ENCODE peak calls at places on chromosomes 7 and 10, in nine cellular contexts. A is gastrocnemius medialis, W is HCT116, F is GM12878, G is H1, X is K562, B is lower leg skin, O is suprapubic skin, S is stomach. M is an unnamed sample.

GRCh38 chr10:78330884-78331283 is 297.2 kb downstream of the RPS24 start:
- DNase-seq in O (no peak), G (no peak), B (no peak), S (no peak), F (no peak), X (no peak), A (no peak), W (no peak), M (no peak)

GRCh38 chr7:26011039-26011696 is 140.8 kb upstream of the NFE2L3 start:
- DNase-seq in W (no peak), X (no peak), G (no peak), A (no peak), O (no peak), S (no peak), B (no peak), F (peak), M (no peak)

GRCh38 chr7:135664046-135664589 is 1.8 kb downstream of the STMP1 start:
- DNase-seq in O (no peak), W (no peak), G (no peak), A (no peak), F (no peak), S (no peak), X (peak), B (no peak), M (no peak)

GRCh38 chr10:85646312-85646711 is 720.3 kb downstream of the GRID1 start:
- DNase-seq in S (no peak), A (no peak), X (no peak), O (no peak), G (no peak), W (no peak), F (no peak), B (no peak), M (no peak)

GRCh38 chr7:84674236-84674913 is 479.8 kb upstream of the SEMA3A start:
- DNase-seq in W (no peak), G (no peak), S (no peak), B (no peak), F (no peak), A (no peak), X (no peak), O (no peak), M (no peak)

GRCh38 chr10:5945561-5946418 is 31.6 kb downstream of the IL15RA start:
- DNase-seq in G (no peak), F (no peak), O (no peak), X (no peak), B (peak), S (peak), W (no peak), A (no peak), M (peak)

GRCh38 chr7:139321071-139321745 is 19.9 kb upstream of the FMC1 start:
- DNase-seq in G (peak), X (peak), F (no peak), O (no peak), B (no peak), W (no peak), A (no peak), S (no peak), M (no peak)

GRCh38 chr10:7846591-7846990 is 28.3 kb downstream of the TAF3 start:
- DNase-seq in W (no peak), F (no peak), G (no peak), X (no peak), B (no peak), A (no peak), O (no peak), S (no peak), M (no peak)

GRCh38 chr10:122018951-122019413 is 30.0 kb downstream of the TACC2 start:
- DNase-seq in W (no peak), B (no peak), O (no peak), X (no peak), G (no peak), S (peak), A (no peak), F (no peak), M (peak)

GRCh38 chr10:85979598-85979997 is 387.0 kb downstream of the GRID1 start:
- DNase-seq in F (no peak), O (no peak), B (no peak), G (no peak), W (no peak), X (no peak), A (no peak), S (no peak), M (no peak)

GRCh38 chr10:76453328-76453727 is 1021.9 kb downstream of the LRMDA start:
- DNase-seq in S (no peak), W (no peak), F (no peak), X (no peak), O (no peak), G (no peak), A (no peak), B (no peak), M (no peak)

GRCh38 chr7:93178213-93178612 is 30.0 kb upstream of the SAMD9L start:
- DNase-seq in A (no peak), S (no peak), G (no peak), W (no peak), X (peak), F (no peak), O (no peak), B (no peak), M (no peak)

GRCh38 chr10:132434405-132435005 is 37.5 kb downstream of the PWWP2B start:
- DNase-seq in G (no peak), O (no peak), S (no peak), X (peak), B (no peak), A (no peak), W (no peak), F (no peak), M (no peak)

GRCh38 chr7:142855756-142856564 is 1.1 kb downstream of the EPHB6 start:
- DNase-seq in F (no peak), X (no peak), G (no peak), A (no peak), B (peak), S (peak), O (peak), W (no peak), M (peak)

GRCh38 chr7:130939285-130940095 is 205.5 kb upstream of the KLF14 start:
- DNase-seq in G (no peak), A (no peak), F (no peak), B (no peak), X (no peak), W (no peak), S (no peak), O (no peak), M (no peak)

GRCh38 chr10:48463318-48464003 is 141.4 kb downstream of the ARHGAP22 start:
- DNase-seq in F (no peak), A (no peak), X (peak), B (peak), W (no peak), S (peak), O (peak), G (no peak), M (peak)

GRCh38 chr10:12960431-12960898 is 41.0 kb downstream of the CCDC3 start:
- DNase-seq in F (no peak), A (no peak), B (peak), X (no peak), O (no peak), S (peak), W (no peak), G (no peak), M (no peak)

GRCh38 chr7:73674468-73675124 is 7.0 kb downstream of the VPS37D start:
- DNase-seq in X (no peak), A (no peak), S (no peak), G (no peak), O (no peak), F (no peak), W (no peak), B (no peak), M (no peak)

GRCh38 chr7:31690892-31691291 is 3.9 kb downstream of the PPP1R17 start:
- DNase-seq in S (no peak), A (no peak), W (no peak), G (no peak), B (no peak), F (no peak), O (no peak), X (no peak), M (no peak)

GRCh38 chr10:1153805-1154351 is 97.7 kb downstream of the WDR37 start:
- DNase-seq in F (no peak), W (no peak), S (peak), X (no peak), G (no peak), B (peak), A (no peak), O (no peak), M (no peak)

GRCh38 chr7:111107989-111108388 is 17.1 kb downstream of the LRRN3 start:
- DNase-seq in O (no peak), G (no peak), F (no peak), B (no peak), A (no peak), W (no peak), X (no peak), S (no peak), M (no peak)

GRCh38 chr7:47714669-47715607 is 133.0 kb upstream of the TNS3 start:
- DNase-seq in B (peak), O (no peak), F (peak), A (no peak), W (no peak), S (no peak), G (no peak), X (no peak), M (no peak)

GRCh38 chr10:93816123-93816747 is 58.5 kb downstream of the LGI1 start:
- DNase-seq in X (peak), W (peak), S (peak), A (no peak), G (peak), B (peak), F (no peak), O (no peak), M (peak)

GRCh38 chr7:121872831-121873764 is at the start of gene PTPRZ1:
- DNase-seq in S (peak), G (peak), A (no peak), W (no peak), B (peak), F (no peak), O (no peak), X (no peak), M (peak)

GRCh38 chr10:19031763-19032162 is 16.8 kb upstream of the MALRD1 start:
- DNase-seq in O (no peak), F (no peak), A (no peak), G (no peak), X (no peak), B (no peak), W (no peak), S (no peak), M (no peak)

GRCh38 chr10:119006451-119007210 is 22.9 kb upstream of the NANOS1 start:
- DNase-seq in A (peak), O (peak), B (no peak), F (no peak), S (peak), X (peak), W (no peak), G (no peak), M (peak)

GRCh38 chr10:97762816-97763215 is 9.0 kb downstream of the SFRP5 start:
- DNase-seq in O (no peak), A (no peak), S (no peak), F (no peak), W (no peak), B (no peak), G (no peak), X (no peak), M (no peak)

GRCh38 chr7:29609162-29610030 is 45.8 kb downstream of the PRR15 start:
- DNase-seq in S (peak), O (no peak), G (no peak), A (no peak), X (peak), F (no peak), B (no peak), W (peak), M (peak)

GRCh38 chr7:26653430-26653911 is 210.9 kb downstream of the SKAP2 start:
- DNase-seq in B (no peak), X (no peak), W (no peak), F (no peak), A (no peak), S (no peak), G (no peak), O (no peak), M (peak)

GRCh38 chr10:10591682-10592412 is 425.8 kb upstream of the CELF2 start:
- DNase-seq in X (no peak), F (no peak), W (no peak), S (no peak), A (peak), O (no peak), G (no peak), B (no peak), M (no peak)

GRCh38 chr7:100478966-100479660 is at the start of gene TSC22D4:
- DNase-seq in G (peak), S (peak), A (peak), W (peak), O (peak), X (peak), F (peak), B (peak), M (peak)
- TF ChIP-seq POLR2A in G (no peak), S (no peak), A (peak), W (no peak), O (peak), X (peak), F (peak), B (no peak), M (peak)

GRCh38 chr10:125158528-125159485 is 1.6 kb downstream of the CTBP2 start:
- DNase-seq in O (peak), G (no peak), W (no peak), X (peak), A (no peak), F (no peak), S (peak), B (peak), M (peak)
- TF ChIP-seq POLR2A in O (peak), G (no peak), W (peak), X (peak), A (peak), F (no peak), S (no peak), B (no peak), M (peak)

GRCh38 chr10:88883443-88883799 is 3.4 kb downstream of the STAMBPL1 start:
- DNase-seq in G (no peak), A (no peak), O (no peak), W (no peak), B (no peak), F (no peak), X (no peak), S (no peak), M (no peak)

GRCh38 chr10:88879754-88880286 is at the start of gene STAMBPL1:
- DNase-seq in G (no peak), S (peak), A (no peak), X (no peak), W (no peak), B (peak), F (peak), O (peak), M (no peak)

GRCh38 chr10:88881335-88881734 is 1.3 kb downstream of the STAMBPL1 start:
- DNase-seq in B (no peak), F (no peak), G (no peak), X (no peak), W (no peak), A (no peak), S (no peak), O (no peak), M (no peak)

GRCh38 chr10:88881922-88882645 is 2.0 kb downstream of the STAMBPL1 start:
- DNase-seq in X (no peak), O (no peak), F (no peak), A (no peak), S (no peak), W (no peak), B (no peak), G (no peak), M (no peak)

DNA sequence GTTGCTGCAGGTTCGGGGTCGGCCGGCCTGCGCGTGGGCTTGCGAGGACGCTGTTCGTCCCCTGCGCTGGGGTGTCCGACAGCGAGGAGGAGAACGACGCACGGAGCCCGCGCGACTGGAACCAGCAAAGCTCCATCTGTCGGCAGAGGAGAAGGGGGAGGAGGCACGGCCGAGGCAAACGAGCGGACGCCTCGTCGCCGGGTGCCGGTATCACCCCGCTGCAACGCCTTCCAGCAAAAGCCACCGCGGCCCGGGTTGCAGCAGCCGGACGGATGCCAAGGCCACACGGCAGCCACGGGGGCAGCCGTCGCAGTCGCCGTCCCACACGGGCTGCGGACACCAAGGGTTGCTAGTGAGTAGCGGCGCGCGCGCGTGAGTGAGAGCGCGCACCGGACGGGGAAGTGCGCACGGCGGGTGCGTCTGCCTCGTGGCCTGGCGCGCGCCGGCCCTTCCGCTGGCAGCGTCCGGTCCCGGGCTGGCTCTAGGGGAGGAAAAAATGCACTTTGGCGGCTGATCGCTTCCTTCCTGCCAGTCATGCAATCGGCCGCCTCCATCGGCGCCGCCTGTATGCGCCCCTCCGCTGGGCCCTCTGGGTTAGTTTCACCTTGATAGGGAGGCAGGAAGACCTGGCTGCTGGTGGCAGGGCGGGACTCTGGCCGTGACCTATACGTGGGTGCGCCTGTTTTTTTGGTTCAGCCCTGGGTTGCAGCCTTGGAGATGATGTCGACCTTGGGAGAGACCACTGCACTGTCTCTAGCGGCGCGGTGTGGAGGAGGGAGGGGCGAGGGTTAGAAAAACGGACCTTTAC is 446 bp downstream of the STAMBPL1 start:
- DNase-seq in G (peak), S (peak), O (peak), X (peak), F (peak), B (peak), A (peak), W (peak), M (peak)
- TF ChIP-seq POLR2A in G (no peak), S (no peak), O (peak), X (no peak), F (peak), B (no peak), A (peak), W (peak), M (peak)

GRCh38 chr7:39950473-39951155 is 558 bp downstream of the CDK13 start:
- DNase-seq in A (peak), X (peak), F (no peak), B (peak), W (no peak), S (peak), G (no peak), O (peak), M (peak)
- TF ChIP-seq POLR2A in A (no peak), X (no peak), F (no peak), B (no peak), W (no peak), S (no peak), G (no peak), O (no peak), M (no peak)

DNA sequence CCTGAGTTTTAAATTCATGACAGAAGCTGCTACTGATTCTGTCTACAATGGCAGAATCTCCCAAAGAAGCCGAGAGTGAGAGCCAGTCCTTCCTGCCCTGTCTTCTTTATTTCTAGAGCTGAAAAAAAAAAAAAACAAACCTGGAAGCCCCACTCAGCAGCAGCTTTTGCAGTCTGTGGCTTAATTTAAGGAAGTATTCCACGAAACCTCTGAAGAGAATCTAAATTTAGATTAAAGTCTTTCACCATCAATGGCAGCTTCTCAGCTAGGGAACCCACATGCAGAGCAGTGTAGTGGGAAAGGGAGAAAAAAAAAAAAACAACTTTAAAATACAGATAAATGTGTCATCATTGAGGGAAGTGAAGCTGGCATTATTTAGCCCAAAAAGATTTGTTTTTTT is 23.4 kb downstream of the SMURF1 start:
- DNase-seq in B (no peak), S (no peak), O (no peak), W (no peak), A (no peak), G (no peak), X (no peak), F (no peak), M (no peak)
- TF ChIP-seq POLR2A in B (no peak), S (no peak), O (no peak), W (no peak), A (no peak), G (no peak), X (no peak), F (no peak), M (no peak)

DNA sequence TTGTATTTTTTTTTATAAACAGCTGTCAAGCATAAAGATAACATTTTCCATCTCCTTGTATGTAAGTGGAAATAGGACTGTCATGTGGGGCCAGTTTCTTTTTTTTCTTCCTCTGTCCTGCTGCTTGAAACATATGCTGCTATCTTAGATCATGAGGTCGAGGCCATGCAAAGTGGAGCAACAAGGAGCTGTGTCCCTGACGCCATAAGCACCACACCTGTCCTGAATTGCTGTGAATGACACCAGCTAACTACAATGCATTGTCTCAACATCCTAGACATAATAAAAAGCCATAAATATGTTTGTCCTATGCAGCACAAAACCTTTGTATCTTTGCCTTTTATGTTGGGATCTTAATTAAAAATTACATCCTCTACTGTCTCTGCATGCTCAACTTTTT is 37.7 kb upstream of the SLC26A4 start:
- DNase-seq in G (no peak), W (no peak), X (no peak), O (no peak), F (no peak), S (no peak), B (no peak), A (no peak), M (no peak)
- TF ChIP-seq POLR2A in G (no peak), W (no peak), X (no peak), O (no peak), F (no peak), S (no peak), B (no peak), A (no peak), M (no peak)

DNA sequence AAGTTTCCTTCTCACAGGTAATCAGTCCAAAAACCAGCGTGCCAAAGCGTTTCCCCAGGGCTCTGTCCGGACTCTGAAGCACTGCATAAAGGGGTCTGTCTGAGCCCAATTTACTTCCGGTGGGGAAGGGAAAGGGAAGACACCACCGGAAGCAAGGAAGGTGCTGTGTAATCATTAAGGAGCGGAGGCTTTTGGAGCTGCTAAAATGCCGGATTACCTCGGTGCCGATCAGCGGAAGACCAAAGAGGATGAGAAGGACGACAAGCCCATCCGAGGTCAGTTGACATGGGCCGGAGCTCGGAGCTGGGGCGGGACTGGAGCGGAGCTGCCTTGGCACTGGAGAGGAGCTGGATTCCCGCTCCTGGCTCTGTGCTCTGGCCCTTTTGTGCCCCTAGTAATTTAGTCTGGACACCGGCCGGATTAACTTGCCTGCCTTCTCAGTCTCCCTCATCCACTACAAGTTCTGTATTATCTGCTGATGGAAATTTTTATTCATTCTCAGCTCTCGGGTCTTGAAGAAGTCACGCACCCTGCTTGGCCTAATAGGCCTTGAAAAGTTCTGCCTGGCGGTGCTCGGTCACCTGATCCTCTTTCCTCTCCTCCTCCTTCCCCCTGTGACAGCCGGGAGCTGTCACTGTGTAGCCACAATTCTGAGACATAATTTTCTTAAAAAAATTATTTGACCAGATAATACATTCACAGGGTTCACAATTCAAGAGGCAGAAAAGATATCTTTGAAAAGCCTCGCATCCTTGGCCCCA is at the start of gene PSMC2:
- DNase-seq in F (peak), S (peak), O (no peak), A (peak), X (peak), B (peak), W (peak), G (peak), M (peak)
- TF ChIP-seq POLR2A in F (peak), S (no peak), O (peak), A (peak), X (peak), B (no peak), W (peak), G (peak), M (peak)

M was measured in thyroid gland.